ENCODE peak calls at places on chromosomes 13 and 19, in eight cellular contexts. E, J, Y, D, T, P, L and A are unnamed samples.
A peak's percentile ranks its signal among the peaks of the same experiment; 100 is the strongest.

GRCh38 chr19:2723345-2723715 is 2.2 kb upstream of the DIRAS1 start:
- DNase-seq in E (no peak), J (no peak), Y (no peak), D (no peak), T (no peak), P (no peak), L (no peak), A (no peak)

GRCh38 chr13:94063096-94063495 is 416.4 kb downstream of the DCT start:
- DNase-seq in E (no peak), J (no peak), Y (no peak), D (no peak), T (peak; percentile 42), P (no peak), L (peak; percentile 53), A (peak; percentile 72)

GRCh38 chr19:49689133-49690072 is at the start of gene ADM5:
- DNase-seq in E (no peak), J (peak; percentile 78), Y (peak; percentile 79), D (peak; percentile 69), T (no peak), P (no peak), L (no peak), A (no peak)

GRCh38 chr13:106391271-106391670 is 144.2 kb downstream of the EFNB2 start:
- DNase-seq in E (no peak), J (no peak), Y (no peak), D (no peak), T (no peak), P (no peak), L (no peak), A (no peak)

GRCh38 chr13:40483601-40484000 is 182.8 kb downstream of the FOXO1 start:
- DNase-seq in E (no peak), J (no peak), Y (peak; percentile 14), D (no peak), T (no peak), P (no peak), L (no peak), A (no peak)

GRCh38 chr13:29684441-29684840 is 89.0 kb upstream of the SLC7A1 start:
- DNase-seq in E (no peak), J (no peak), Y (no peak), D (no peak), T (no peak), P (peak; percentile 15), L (peak; percentile 60), A (peak; percentile 81)

GRCh38 chr19:18321729-18322091 is 1.2 kb downstream of the LSM4 start:
- DNase-seq in E (no peak), J (no peak), Y (no peak), D (no peak), T (no peak), P (no peak), L (peak; percentile 2), A (peak; percentile 36)

GRCh38 chr13:111219306-111219705 is 101.1 kb upstream of the TEX29 start:
- DNase-seq in E (no peak), J (no peak), Y (peak; percentile 78), D (no peak), T (peak; percentile 80), P (peak; percentile 51), L (peak; percentile 79), A (peak; percentile 91)

GRCh38 chr19:53947624-53948023 is 15.1 kb upstream of the CACNG8 start:
- DNase-seq in E (no peak), J (no peak), Y (peak; percentile 42), D (no peak), T (no peak), P (no peak), L (no peak), A (no peak)

GRCh38 chr19:18161691-18162039 is 8.7 kb downstream of the PIK3R2 start:
- DNase-seq in E (no peak), J (no peak), Y (no peak), D (no peak), T (no peak), P (no peak), L (no peak), A (no peak)

GRCh38 chr13:37059136-37059847 is at the start of gene SUPT20H:
- DNase-seq in E (peak; percentile 59), J (peak; percentile 93), Y (peak; percentile 91), D (peak; percentile 96), T (peak; percentile 89), P (peak; percentile 76), L (peak; percentile 93), A (peak; percentile 92)

GRCh38 chr13:85379433-85379832 is 419.8 kb downstream of the SLITRK6 start:
- DNase-seq in E (no peak), J (no peak), Y (no peak), D (no peak), T (no peak), P (no peak), L (no peak), A (no peak)

GRCh38 chr19:8611890-8612806 is 1.6 kb upstream of the ADAMTS10 start:
- DNase-seq in E (no peak), J (no peak), Y (peak; percentile 20), D (no peak), T (no peak), P (peak; percentile 94), L (peak; percentile 96), A (peak; percentile 39)

GRCh38 chr13:22278336-22278929 is 607.6 kb downstream of the FGF9 start:
- DNase-seq in E (no peak), J (peak; percentile 62), Y (peak; percentile 66), D (no peak), T (no peak), P (no peak), L (no peak), A (no peak)

GRCh38 chr19:13015361-13016231 is 20.3 kb downstream of the NFIX start:
- DNase-seq in E (no peak), J (no peak), Y (peak; percentile 57), D (no peak), T (peak; percentile 63), P (no peak), L (no peak), A (peak; percentile 83)